ENCODE peak calls at places on chromosomes 2 and 18, in four cellular contexts. One of them, this sample, is unnamed.

GRCh38 chr18:75544496-75544895 is 117.0 kb upstream of the SMIM21 start:
- DNase-seq in IMR-90: peak
- DNase-seq in K562: no peak
- DNase-seq in SK-N-SH: no peak
- DNase-seq in this sample: no peak

GRCh38 chr2:102063948-102064678 is 72.4 kb downstream of the IL1R2 start:
- DNase-seq in IMR-90: peak
- DNase-seq in K562: peak
- DNase-seq in SK-N-SH: peak
- DNase-seq in this sample: peak

GRCh38 chr2:58845011-58845410 is 603.9 kb upstream of the FANCL start:
- DNase-seq in IMR-90: no peak
- DNase-seq in K562: no peak
- DNase-seq in SK-N-SH: no peak
- DNase-seq in this sample: no peak

GRCh38 chr2:166784296-166784946 is 103.9 kb upstream of the XIRP2 start:
- DNase-seq in SK-N-SH: no peak
- DNase-seq in K562: no peak
- DNase-seq in IMR-90: no peak
- DNase-seq in this sample: peak

GRCh38 chr2:207356604-207357003 is 173.2 kb upstream of the CREB1 start:
- DNase-seq in K562: no peak
- DNase-seq in IMR-90: no peak
- DNase-seq in SK-N-SH: no peak
- DNase-seq in this sample: no peak

GRCh38 chr2:239593965-239594771 is 193.3 kb upstream of the HDAC4 start:
- DNase-seq in SK-N-SH: no peak
- DNase-seq in IMR-90: no peak
- DNase-seq in K562: no peak
- DNase-seq in this sample: no peak

GRCh38 chr18:9914584-9915290 is 921 bp downstream of the VAPA start:
- DNase-seq in SK-N-SH: no peak
- DNase-seq in IMR-90: peak
- DNase-seq in K562: peak
- DNase-seq in this sample: peak

GRCh38 chr2:12441750-12442626 is 274.7 kb upstream of the TRIB2 start:
- DNase-seq in K562: peak
- DNase-seq in IMR-90: no peak
- DNase-seq in SK-N-SH: no peak
- DNase-seq in this sample: no peak

GRCh38 chr18:57837917-57838548 is 34.9 kb upstream of the ATP8B1 start:
- DNase-seq in IMR-90: peak
- DNase-seq in SK-N-SH: no peak
- DNase-seq in K562: no peak
- DNase-seq in this sample: no peak

GRCh38 chr2:200442471-200442870 is 67.4 kb downstream of the KCTD18 start:
- DNase-seq in SK-N-SH: no peak
- DNase-seq in IMR-90: peak
- DNase-seq in K562: no peak
- DNase-seq in this sample: no peak

GRCh38 chr2:170886391-170886790 is 42.7 kb upstream of the GORASP2 start:
- DNase-seq in K562: no peak
- DNase-seq in SK-N-SH: no peak
- DNase-seq in IMR-90: peak
- DNase-seq in this sample: no peak

GRCh38 chr18:39057423-39058057 is 1491.9 kb upstream of the CELF4 start:
- DNase-seq in IMR-90: peak
- DNase-seq in K562: no peak
- DNase-seq in SK-N-SH: no peak
- DNase-seq in this sample: no peak

GRCh38 chr2:219459460-219460311 is 25.0 kb downstream of the SPEG start:
- DNase-seq in K562: peak
- DNase-seq in SK-N-SH: peak
- DNase-seq in IMR-90: peak
- DNase-seq in this sample: peak

GRCh38 chr2:20507166-20507692 is 60.4 kb downstream of the RHOB start:
- DNase-seq in IMR-90: peak
- DNase-seq in K562: peak
- DNase-seq in SK-N-SH: no peak
- DNase-seq in this sample: no peak

GRCh38 chr2:96530474-96531357 is 5.8 kb upstream of the ARID5A start:
- DNase-seq in K562: no peak
- DNase-seq in SK-N-SH: no peak
- DNase-seq in IMR-90: no peak
- DNase-seq in this sample: no peak

GRCh38 chr18:22179174-22179573 is 9.8 kb downstream of the GATA6 start:
- DNase-seq in K562: no peak
- DNase-seq in SK-N-SH: no peak
- DNase-seq in IMR-90: no peak
- DNase-seq in this sample: no peak

GRCh38 chr2:187644991-187645390 is 90.8 kb upstream of the TFPI start:
- DNase-seq in IMR-90: no peak
- DNase-seq in SK-N-SH: no peak
- DNase-seq in K562: no peak
- DNase-seq in this sample: no peak

GRCh38 chr18:60838677-60839076 is 466.1 kb upstream of the MC4R start:
- DNase-seq in K562: no peak
- DNase-seq in SK-N-SH: no peak
- DNase-seq in IMR-90: no peak
- DNase-seq in this sample: no peak

GRCh38 chr2:38098351-38099095 is 22.6 kb upstream of the CYP1B1 start:
- DNase-seq in IMR-90: no peak
- DNase-seq in K562: no peak
- DNase-seq in SK-N-SH: no peak
- DNase-seq in this sample: no peak

GRCh38 chr2:152874955-152875354 is 156.5 kb downstream of the ARL6IP6 start:
- DNase-seq in IMR-90: no peak
- DNase-seq in SK-N-SH: no peak
- DNase-seq in K562: no peak
- DNase-seq in this sample: no peak

GRCh38 chr2:203280428-203281064 is 41.7 kb downstream of the CYP20A1 start:
- DNase-seq in SK-N-SH: no peak
- DNase-seq in IMR-90: no peak
- DNase-seq in K562: no peak
- DNase-seq in this sample: no peak

GRCh38 chr18:58205087-58205779 is 161.2 kb downstream of the NEDD4L start:
- DNase-seq in K562: no peak
- DNase-seq in IMR-90: peak
- DNase-seq in SK-N-SH: no peak
- DNase-seq in this sample: no peak

GRCh38 chr2:42980764-42981416 is 188.5 kb upstream of the HAAO start:
- DNase-seq in SK-N-SH: peak
- DNase-seq in K562: no peak
- DNase-seq in IMR-90: no peak
- DNase-seq in this sample: no peak

DNA sequence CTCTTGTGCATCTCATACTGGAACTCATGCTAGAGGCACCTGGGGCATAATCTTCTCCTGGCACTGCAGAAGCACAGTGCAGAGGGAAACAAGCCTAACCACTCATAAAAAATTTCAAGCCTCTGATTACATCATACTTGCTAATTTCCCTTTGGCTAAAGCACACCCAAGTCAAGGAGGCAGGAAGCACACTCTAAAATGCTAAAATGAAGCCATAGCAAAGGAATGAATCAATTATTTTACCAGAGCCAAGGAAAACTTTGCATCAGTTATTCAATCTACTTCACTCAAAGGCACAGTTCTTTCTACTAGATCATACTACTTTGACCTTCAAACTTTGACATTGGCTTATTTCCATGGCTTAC is 79.6 kb upstream of the SPOPL start:
- DNase-seq in IMR-90: peak
- DNase-seq in SK-N-SH: no peak
- DNase-seq in K562: no peak
- DNase-seq in this sample: no peak
- TF ChIP-seq MXI1 in IMR-90: no peak
- TF ChIP-seq MXI1 in SK-N-SH: no peak
- TF ChIP-seq MXI1 in K562: no peak
- TF ChIP-seq MXI1 in this sample: no peak

GRCh38 chr2:106323337-106324013 is 129.4 kb upstream of the UXS1 start:
- DNase-seq in K562: no peak
- DNase-seq in SK-N-SH: no peak
- DNase-seq in IMR-90: no peak
- DNase-seq in this sample: no peak
- TF ChIP-seq MXI1 in K562: no peak
- TF ChIP-seq MXI1 in SK-N-SH: no peak
- TF ChIP-seq MXI1 in IMR-90: no peak
- TF ChIP-seq MXI1 in this sample: no peak

GRCh38 chr2:53403836-53404413 is 363.7 kb upstream of the CHAC2 start:
- DNase-seq in IMR-90: peak
- DNase-seq in K562: no peak
- DNase-seq in SK-N-SH: no peak
- DNase-seq in this sample: no peak

DNA sequence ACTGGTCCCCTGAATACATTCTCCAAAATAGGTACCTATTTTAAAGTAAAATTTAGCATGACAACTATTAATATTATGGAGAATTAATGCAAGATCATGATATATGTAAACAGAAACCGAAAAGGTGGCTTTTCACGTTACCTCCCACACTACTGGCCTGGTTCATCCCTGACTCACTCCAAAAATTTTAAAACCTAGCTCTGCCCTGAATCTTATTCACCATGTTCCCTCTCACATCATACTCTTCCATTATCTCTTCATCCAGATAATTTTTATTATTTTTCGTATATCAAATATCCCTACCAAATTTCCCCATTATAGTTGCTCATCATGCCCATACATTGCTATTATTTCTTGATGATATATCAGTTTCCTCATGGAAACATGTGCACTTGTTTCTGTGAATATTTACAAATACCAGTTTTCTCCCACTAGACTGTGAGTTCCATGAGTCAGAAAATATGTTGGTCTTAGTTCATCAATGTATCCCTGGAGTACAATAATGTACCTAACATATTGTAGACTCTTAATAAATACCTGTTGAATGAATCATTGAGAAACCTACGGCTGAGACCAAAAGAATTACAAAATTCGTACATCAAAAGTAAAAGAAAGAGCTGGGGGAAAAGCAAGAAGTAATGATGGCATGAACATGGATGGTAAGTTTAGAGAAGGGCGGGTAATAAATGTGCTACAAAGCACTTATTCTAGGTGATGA is 360.1 kb upstream of the CHAC2 start:
- DNase-seq in SK-N-SH: no peak
- DNase-seq in IMR-90: peak
- DNase-seq in K562: no peak
- DNase-seq in this sample: no peak
- TF ChIP-seq MXI1 in SK-N-SH: no peak
- TF ChIP-seq MXI1 in IMR-90: no peak
- TF ChIP-seq MXI1 in K562: no peak
- TF ChIP-seq MXI1 in this sample: no peak

GRCh38 chr2:41930807-41931566 is 116.8 kb upstream of the PKDCC start:
- DNase-seq in IMR-90: no peak
- DNase-seq in K562: no peak
- DNase-seq in SK-N-SH: no peak
- DNase-seq in this sample: no peak
- TF ChIP-seq MXI1 in IMR-90: no peak
- TF ChIP-seq MXI1 in K562: no peak
- TF ChIP-seq MXI1 in SK-N-SH: no peak
- TF ChIP-seq MXI1 in this sample: no peak

DNA sequence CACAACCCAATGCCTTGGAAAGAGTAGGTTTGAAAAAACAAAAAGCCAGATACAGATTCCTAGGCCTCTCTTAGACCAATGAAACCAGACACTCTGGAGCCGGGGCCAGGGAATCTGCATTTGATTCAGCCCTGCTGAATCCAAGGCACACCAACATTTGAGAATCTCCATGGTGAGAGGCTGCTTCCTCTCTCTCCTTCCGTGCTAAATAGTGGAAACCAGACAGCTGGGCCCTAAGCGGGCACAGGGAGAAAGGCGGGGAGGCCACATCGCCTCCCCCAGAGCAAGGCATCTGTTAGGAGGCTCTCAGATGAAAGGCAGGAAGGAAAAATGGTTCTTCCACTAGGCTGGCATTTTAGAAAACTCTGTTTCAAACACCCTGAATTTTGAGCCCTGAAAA is 113.7 kb upstream of the NPAS2 start:
- DNase-seq in K562: no peak
- DNase-seq in SK-N-SH: no peak
- DNase-seq in IMR-90: no peak
- DNase-seq in this sample: no peak
- TF ChIP-seq MXI1 in K562: no peak
- TF ChIP-seq MXI1 in SK-N-SH: no peak
- TF ChIP-seq MXI1 in IMR-90: no peak
- TF ChIP-seq MXI1 in this sample: no peak

DNA sequence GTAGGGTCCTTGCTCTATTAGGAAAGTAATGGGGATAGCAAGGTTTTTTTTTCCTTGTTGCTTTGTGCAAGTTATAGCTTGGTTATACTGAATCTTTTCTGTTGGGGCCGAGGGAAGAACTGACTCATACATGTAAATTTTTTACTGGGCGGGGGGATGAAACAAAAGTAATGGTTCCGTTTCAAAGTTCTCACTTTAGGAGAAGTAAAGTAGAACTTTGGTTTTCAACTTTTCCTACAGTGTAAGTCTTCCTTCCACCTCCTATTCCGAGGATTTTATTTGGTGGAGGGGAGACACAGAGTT is 1.1 kb downstream of the AFTPH start:
- DNase-seq in SK-N-SH: no peak
- DNase-seq in K562: peak
- DNase-seq in IMR-90: peak
- DNase-seq in this sample: peak
- TF ChIP-seq MXI1 in SK-N-SH: no peak
- TF ChIP-seq MXI1 in K562: no peak
- TF ChIP-seq MXI1 in IMR-90: no peak
- TF ChIP-seq MXI1 in this sample: no peak

DNA sequence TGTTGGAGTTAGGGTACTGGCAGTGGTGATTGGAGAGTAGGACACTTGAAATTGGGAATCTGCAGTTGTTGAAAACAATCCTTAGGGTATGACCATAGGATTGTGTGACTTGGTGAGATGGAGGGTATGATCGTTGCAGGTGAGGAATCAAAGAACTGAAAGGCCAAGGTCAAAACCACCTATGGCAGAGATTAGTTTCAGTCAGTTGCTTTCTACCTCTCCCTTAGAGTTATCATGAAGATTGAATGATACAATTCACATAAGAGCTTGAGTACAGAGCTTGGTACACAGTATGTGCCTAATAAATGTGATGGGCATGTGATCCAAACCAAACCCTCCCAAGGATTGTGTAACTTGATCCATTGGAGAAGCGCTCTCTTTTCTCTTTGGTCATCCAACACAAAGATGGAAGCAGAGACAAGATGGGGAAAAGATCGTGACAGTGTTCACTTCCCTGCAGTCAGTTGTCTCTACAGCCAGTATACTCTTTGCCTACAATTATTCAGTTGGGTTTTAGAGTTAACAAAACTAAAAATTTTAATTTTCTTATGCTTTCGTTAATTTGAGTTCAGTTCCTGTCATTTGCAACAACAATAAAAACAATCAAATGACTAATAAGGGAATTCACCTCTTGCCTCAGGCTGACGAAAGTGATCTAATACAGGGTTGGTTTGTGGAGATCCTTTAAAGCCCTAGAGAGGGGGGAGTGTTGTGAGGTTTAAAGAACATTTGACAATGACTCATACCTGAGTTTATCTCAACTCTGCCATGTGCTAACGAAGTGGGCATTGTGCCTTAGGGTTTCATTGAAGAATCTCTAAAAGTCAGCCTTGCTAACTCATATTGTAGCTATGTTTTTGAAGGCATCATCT is 14.7 kb upstream of the SMAD2 start:
- DNase-seq in IMR-90: peak
- DNase-seq in SK-N-SH: no peak
- DNase-seq in K562: peak
- DNase-seq in this sample: peak
- TF ChIP-seq MXI1 in IMR-90: no peak
- TF ChIP-seq MXI1 in SK-N-SH: no peak
- TF ChIP-seq MXI1 in K562: no peak
- TF ChIP-seq MXI1 in this sample: no peak